ENCODE peak calls at places on chromosome 1, in four cellular contexts. T is K562, X is spleen, P is stomach. A is an unnamed sample.

GRCh38 chr1:246214708-246215504 is 292.2 kb downstream of the SMYD3 start:
- DNase-seq in T (peak; percentile 84), X (no peak), P (no peak), A (no peak)

GRCh38 chr1:161936786-161937185 is 86.9 kb downstream of the OLFML2B start:
- DNase-seq in T (no peak), X (no peak), P (no peak), A (no peak)

GRCh38 chr1:6585081-6585722 is 5.4 kb downstream of the ZBTB48 start:
- DNase-seq in T (no peak), X (no peak), P (no peak), A (no peak)

GRCh38 chr1:36239941-36240637 is 15.8 kb downstream of the THRAP3 start:
- DNase-seq in T (no peak), X (no peak), P (no peak), A (no peak)

GRCh38 chr1:195195423-195196057 is 1412.7 kb downstream of the KCNT2 start:
- DNase-seq in T (no peak), X (no peak), P (no peak), A (peak; percentile 1)

GRCh38 chr1:39925727-39926342 is 24.1 kb upstream of the MYCL start:
- DNase-seq in T (no peak), X (no peak), P (no peak), A (no peak)

GRCh38 chr1:17553970-17554369 is 14.5 kb downstream of the ARHGEF10L start:
- DNase-seq in T (no peak), X (no peak), P (no peak), A (no peak)

GRCh38 chr1:19023787-19024186 is 67.3 kb upstream of the IFFO2 start:
- DNase-seq in T (no peak), X (no peak), P (no peak), A (no peak)

GRCh38 chr1:181324797-181325616 is 158.3 kb upstream of the CACNA1E start:
- DNase-seq in T (no peak), X (no peak), P (no peak), A (no peak)

GRCh38 chr1:176696689-176697088 is 233.7 kb downstream of the PAPPA2 start:
- DNase-seq in T (no peak), X (no peak), P (no peak), A (no peak)

GRCh38 chr1:165383067-165383466 is 26.6 kb upstream of the LMX1A start:
- DNase-seq in T (no peak), X (no peak), P (no peak), A (no peak)
- TF ChIP-seq POLR2AphosphoS5 in T (no peak), X (no peak), P (no peak), A (no peak)

DNA sequence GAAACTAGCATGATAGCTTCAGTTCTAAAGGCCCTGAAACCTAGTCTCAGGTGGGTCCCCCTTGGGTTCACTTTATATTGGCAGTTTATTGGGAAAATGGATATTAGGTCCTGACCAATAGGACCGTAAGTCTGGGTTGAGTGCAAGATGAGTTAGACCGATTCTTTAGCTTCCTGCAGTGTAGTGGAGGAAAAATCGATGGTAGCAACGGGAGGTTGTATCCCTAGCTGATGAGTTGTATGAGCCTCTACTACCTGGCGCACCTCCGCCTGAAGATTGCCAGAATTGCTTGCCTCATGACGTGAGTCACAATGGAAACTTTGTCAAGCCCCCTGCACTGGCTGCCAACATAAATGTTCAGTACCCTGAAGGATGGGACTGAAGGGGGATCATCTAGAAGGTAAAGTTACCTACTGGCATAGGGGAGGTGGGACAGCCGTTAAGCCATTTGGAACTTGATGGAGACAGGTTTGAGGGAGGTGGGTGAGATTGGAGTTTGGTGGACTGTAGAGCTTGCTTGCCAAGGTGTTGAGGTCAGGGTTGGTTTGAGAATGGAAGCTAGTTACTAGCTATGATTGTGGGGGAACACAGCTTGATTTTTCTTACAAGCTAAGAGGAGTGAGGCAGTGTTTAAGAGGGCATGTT is 4.0 kb downstream of the RCC1 start:
- DNase-seq in T (no peak), X (no peak), P (no peak), A (no peak)
- TF ChIP-seq POLR2A in T (peak; percentile 98), X (no peak), P (no peak), A (peak; percentile 95)

GRCh38 chr1:153990468-153991150 is at the start of gene RPS27:
- DNase-seq in T (peak; percentile 95), X (peak; percentile 92), P (peak; percentile 90), A (peak; percentile 78)

GRCh38 chr1:153985341-153985912 is 712 bp downstream of the RAB13 start:
- DNase-seq in T (peak; percentile 74), X (no peak), P (no peak), A (no peak)

GRCh38 chr1:153984125-153984899 is 1.8 kb downstream of the RAB13 start:
- DNase-seq in T (no peak), X (no peak), P (no peak), A (no peak)

GRCh38 chr1:153987621-153988020 is 1.5 kb upstream of the RAB13 start:
- DNase-seq in T (no peak), X (no peak), P (no peak), A (no peak)

GRCh38 chr1:153985984-153986761 is at the start of gene RAB13:
- DNase-seq in T (peak; percentile 88), X (peak; percentile 88), P (peak; percentile 89), A (no peak)
- TF ChIP-seq POLR2AphosphoS5 in T (no peak), X (peak; percentile 83), P (peak; percentile 74), A (no peak)

DNA sequence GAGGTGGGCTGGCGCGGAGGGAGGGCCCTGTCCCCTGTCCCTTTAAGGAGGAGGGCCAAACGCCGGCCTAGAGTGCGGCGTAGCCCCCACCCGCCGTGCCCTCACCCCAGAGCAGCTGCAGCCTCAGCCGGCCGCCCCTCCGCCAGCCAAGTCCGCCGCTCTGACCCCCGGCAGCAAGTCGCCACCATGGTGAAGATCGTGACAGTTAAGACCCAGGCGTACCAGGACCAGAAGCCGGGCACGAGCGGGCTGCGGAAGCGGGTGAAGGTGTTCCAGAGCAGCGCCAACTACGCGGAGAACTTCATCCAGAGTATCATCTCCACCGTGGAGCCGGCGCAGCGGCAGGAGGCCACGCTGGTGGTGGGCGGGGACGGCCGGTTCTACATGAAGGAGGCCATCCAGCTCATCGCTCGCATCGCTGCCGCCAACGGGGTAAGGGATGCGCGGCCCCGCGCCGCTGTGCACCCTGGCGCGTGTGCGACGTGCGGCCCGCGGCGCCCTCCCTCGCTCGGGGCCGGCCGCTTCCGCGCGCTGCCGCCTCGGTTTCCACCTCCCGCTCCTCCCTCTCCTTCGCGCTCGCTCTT is at the start of gene PGM1:
- DNase-seq in T (no peak), X (peak; percentile 96), P (peak; percentile 67), A (peak; percentile 63)
- TF ChIP-seq POLR2A in T (no peak), X (no peak), P (no peak), A (peak; percentile 72)

GRCh38 chr1:201032408-201032807 is 8.9 kb upstream of the KIF21B start:
- DNase-seq in T (no peak), X (no peak), P (no peak), A (no peak)

GRCh38 chr1:201025571-201026002 is 2.1 kb upstream of the KIF21B start:
- DNase-seq in T (peak; percentile 69), X (no peak), P (no peak), A (peak; percentile 48)

GRCh38 chr1:201026234-201026633 is 2.7 kb upstream of the KIF21B start:
- DNase-seq in T (no peak), X (no peak), P (no peak), A (no peak)

GRCh38 chr1:201026746-201027145 is 3.2 kb upstream of the KIF21B start:
- DNase-seq in T (no peak), X (no peak), P (no peak), A (no peak)

GRCh38 chr1:201028473-201028889 is 5.0 kb upstream of the KIF21B start:
- DNase-seq in T (no peak), X (no peak), P (no peak), A (no peak)
- TF ChIP-seq POLR2AphosphoS5 in T (no peak), X (no peak), P (no peak), A (no peak)

GRCh38 chr1:228164561-228165371 is 838 bp upstream of the IBA57 start:
- DNase-seq in T (peak; percentile 59), X (peak; percentile 85), P (no peak), A (no peak)

GRCh38 chr1:228166170-228166936 is 749 bp downstream of the IBA57 start:
- DNase-seq in T (peak; percentile 77), X (peak; percentile 91), P (peak; percentile 63), A (no peak)

GRCh38 chr1:228163004-228163753 is 2.4 kb upstream of the IBA57 start:
- DNase-seq in T (no peak), X (peak; percentile 87), P (peak; percentile 43), A (no peak)

GRCh38 chr1:228163776-228164534 is 1.6 kb upstream of the IBA57 start:
- DNase-seq in T (no peak), X (peak; percentile 77), P (no peak), A (no peak)

DNA sequence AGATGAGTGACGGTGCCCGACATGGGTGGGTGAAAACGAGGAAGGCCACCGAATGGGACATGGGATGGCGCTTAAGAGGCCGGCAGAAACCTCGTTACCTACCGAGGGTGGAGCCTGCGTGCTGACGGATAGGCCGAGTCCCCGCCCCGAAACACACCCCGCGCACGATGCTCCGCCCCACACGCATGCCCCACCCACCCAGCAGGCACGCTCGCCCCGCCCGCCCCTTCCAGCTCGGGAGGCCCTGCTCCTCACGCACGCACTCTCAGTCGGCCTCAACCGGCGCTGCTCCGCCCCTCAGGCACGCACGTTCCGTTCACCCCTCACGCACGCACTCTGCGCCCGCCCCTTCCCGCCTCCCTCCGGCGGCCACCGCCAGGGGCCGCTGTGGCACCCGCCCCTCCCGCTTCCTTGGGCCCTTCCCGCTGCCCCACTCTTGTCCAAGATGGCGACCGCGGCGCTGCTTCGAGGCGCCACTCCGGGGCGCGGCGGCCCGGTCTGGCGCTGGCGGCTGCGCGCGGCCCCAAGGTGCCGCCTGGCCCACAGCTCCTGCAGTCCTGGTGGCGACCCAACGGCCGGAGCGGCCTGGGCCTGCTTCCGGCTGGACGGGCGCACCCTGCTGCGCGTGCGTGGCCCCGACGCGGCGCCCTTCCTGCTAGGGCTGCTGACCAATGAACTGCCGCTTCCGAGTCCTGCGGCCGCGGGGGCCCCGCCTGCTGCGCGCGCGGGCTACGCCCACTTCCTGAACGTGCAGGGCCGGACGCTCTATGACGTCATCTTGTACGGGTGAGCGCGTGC is at the start of gene IBA57:
- DNase-seq in T (peak; percentile 99), X (peak; percentile 100), P (peak; percentile 100), A (peak; percentile 98)
- TF ChIP-seq POLR2A in T (peak; percentile 75), X (peak; percentile 65), P (peak; percentile 38), A (peak; percentile 97)

DNA sequence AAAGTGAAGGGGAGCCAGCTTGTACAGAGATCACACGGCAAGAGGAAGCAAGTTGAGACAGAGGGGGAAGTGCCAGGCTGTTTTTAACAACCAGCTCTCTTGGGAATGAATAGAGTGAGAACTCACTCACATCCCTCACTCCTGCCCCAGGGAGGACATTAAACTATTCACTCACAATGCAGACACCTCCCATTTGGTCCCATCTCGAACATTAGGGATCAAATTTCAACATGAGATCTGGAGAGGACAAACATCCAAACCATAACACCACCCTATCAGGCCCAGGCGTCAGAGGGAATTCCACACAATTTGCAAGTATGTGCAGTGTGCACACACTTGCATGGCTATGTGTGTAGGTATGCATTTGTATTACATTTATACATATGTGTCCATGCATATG is 62.7 kb downstream of the DMAP1 start:
- DNase-seq in T (no peak), X (no peak), P (no peak), A (no peak)
- TF ChIP-seq POLR2AphosphoS5 in T (no peak), X (no peak), P (no peak), A (no peak)